ENCODE peak calls at places on chromosomes 3 and 15, in four cellular contexts. X is adrenal gland, R is IMR-90, O is lower lobe of right lung. D is an unnamed sample.

GRCh38 chr3:46847744-46848143 is 15.5 kb downstream of the MYL3 start:
- DNase-seq in X (no peak), R (no peak), O (no peak), D (no peak)

GRCh38 chr15:93619597-93619996 is 530.6 kb upstream of the RGMA start:
- DNase-seq in X (no peak), R (no peak), O (no peak), D (no peak)

GRCh38 chr3:60698117-60698516 is 553.1 kb downstream of the FHIT start:
- DNase-seq in X (no peak), R (no peak), O (no peak), D (no peak)

GRCh38 chr15:39312984-39313383 is 267.9 kb upstream of the THBS1 start:
- DNase-seq in X (peak; percentile 25), R (no peak), O (no peak), D (peak; percentile 78)

GRCh38 chr3:99012051-99012450 is 110.6 kb upstream of the DCBLD2 start:
- DNase-seq in X (peak; percentile 8), R (peak; percentile 13), O (no peak), D (no peak)

GRCh38 chr3:157335677-157336076 is 101.0 kb upstream of the PTX3 start:
- DNase-seq in X (no peak), R (peak; percentile 82), O (no peak), D (no peak)

GRCh38 chr3:24067483-24067882 is 122.4 kb downstream of the NR1D2 start:
- DNase-seq in X (no peak), R (no peak), O (no peak), D (no peak)

GRCh38 chr15:92882697-92883642 is 17.2 kb upstream of the CHD2 start:
- DNase-seq in X (peak; percentile 52), R (no peak), O (peak; percentile 58), D (peak; percentile 32)

GRCh38 chr3:33047842-33048834 is 48.8 kb downstream of the GLB1 start:
- DNase-seq in X (no peak), R (no peak), O (no peak), D (no peak)

GRCh38 chr15:52288051-52288942 is 7.3 kb downstream of the MYO5C start:
- DNase-seq in X (no peak), R (peak; percentile 46), O (peak; percentile 87), D (peak; percentile 90)

GRCh38 chr3:110618512-110619226 is 452.9 kb upstream of the NECTIN3 start:
- DNase-seq in X (no peak), R (no peak), O (no peak), D (no peak)

GRCh38 chr3:107810195-107811071 is 280.4 kb downstream of the CD47 start:
- DNase-seq in X (no peak), R (peak; percentile 9), O (no peak), D (no peak)

GRCh38 chr15:31262143-31262530 is 64.5 kb upstream of the KLF13 start:
- DNase-seq in X (peak; percentile 2), R (no peak), O (no peak), D (peak; percentile 17)

GRCh38 chr15:51155906-51156305 is 61.2 kb upstream of the TNFAIP8L3 start:
- DNase-seq in X (no peak), R (no peak), O (no peak), D (no peak)

GRCh38 chr15:70252056-70252935 is 154.6 kb upstream of the TLE3 start:
- DNase-seq in X (no peak), R (no peak), O (no peak), D (no peak)

GRCh38 chr3:184543848-184544512 is 17.6 kb upstream of the EPHB3 start:
- DNase-seq in X (peak; percentile 75), R (peak; percentile 69), O (peak; percentile 58), D (peak; percentile 88)

GRCh38 chr3:158058775-158059174 is 47.4 kb downstream of the SHOX2 start:
- DNase-seq in X (no peak), R (no peak), O (no peak), D (no peak)

GRCh38 chr15:43246261-43246764 is 20.4 kb downstream of the TGM5 start:
- DNase-seq in X (no peak), R (no peak), O (no peak), D (no peak)

GRCh38 chr15:76912430-76912829 is 7.3 kb upstream of the SCAPER start:
- DNase-seq in X (no peak), R (no peak), O (no peak), D (no peak)

GRCh38 chr3:46112984-46113383 is 85.7 kb upstream of the XCR1 start:
- DNase-seq in X (no peak), R (peak; percentile 27), O (no peak), D (no peak)

GRCh38 chr15:101308604-101309435 is 13.8 kb upstream of the SNRPA1 start:
- DNase-seq in X (peak; percentile 2), R (no peak), O (peak; percentile 36), D (no peak)

GRCh38 chr15:75145027-75145841 is 56.4 kb upstream of the C15orf39 start:
- DNase-seq in X (peak; percentile 32), R (no peak), O (no peak), D (no peak)

GRCh38 chr15:80351211-80351610 is 53.0 kb upstream of the ARNT2 start:
- DNase-seq in X (no peak), R (no peak), O (no peak), D (no peak)

GRCh38 chr3:196662711-196663571 is 23.4 kb downstream of the NRROS start:
- DNase-seq in X (no peak), R (peak; percentile 41), O (no peak), D (no peak)

GRCh38 chr3:58188173-58188564 is 22.6 kb downstream of the DNASE1L3 start:
- DNase-seq in X (no peak), R (no peak), O (no peak), D (no peak)

GRCh38 chr15:67999320-68000100 is 54.6 kb upstream of the PIAS1 start:
- DNase-seq in X (no peak), R (no peak), O (no peak), D (no peak)

GRCh38 chr15:25671132-25671531 is 192.0 kb downstream of the ATP10A start:
- DNase-seq in X (no peak), R (peak; percentile 50), O (no peak), D (no peak)

GRCh38 chr15:60397772-60398445 is at the start of gene ANXA2:
- DNase-seq in X (peak; percentile 91), R (peak; percentile 84), O (peak; percentile 92), D (peak; percentile 91)
- H3K4me1 ChIP-seq in X (peaks cover 46% of the 10 kb centered on the region), R (peaks cover 44% of the 10 kb centered on the region), O (peaks cover 39% of the 10 kb centered on the region), D (peaks cover 2% of the 10 kb centered on the region)

GRCh38 chr15:78175333-78175732 is 26.2 kb downstream of the IDH3A start:
- DNase-seq in X (no peak), R (no peak), O (no peak), D (peak; percentile 17)
- H3K4me1 ChIP-seq in X (peaks cover 18% of the 10 kb centered on the region), R (no peaks in the 10 kb centered on the region), O (no peaks in the 10 kb centered on the region), D (no peaks in the 10 kb centered on the region)

DNA sequence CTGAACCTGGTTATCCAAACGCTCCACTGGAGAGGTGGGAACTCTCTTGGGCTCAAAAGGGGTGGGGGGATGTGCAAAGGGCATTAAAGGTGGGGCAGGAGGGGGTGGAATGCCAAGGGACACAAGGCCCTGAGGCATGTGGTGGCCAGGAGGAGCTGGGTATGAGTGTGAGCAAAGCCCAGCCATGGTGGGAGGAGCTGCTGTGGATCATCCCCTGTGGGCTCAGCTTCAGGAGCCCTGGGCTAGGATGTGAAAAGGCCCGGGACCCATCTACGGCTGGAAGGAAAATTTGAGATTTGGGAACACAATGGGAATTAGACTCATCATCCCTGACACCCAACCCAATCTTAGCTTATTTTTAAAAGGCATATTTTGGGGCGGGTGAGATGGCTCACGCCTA is 33.3 kb downstream of the MGLL start:
- DNase-seq in X (no peak), R (no peak), O (no peak), D (no peak)
- H3K4me1 ChIP-seq in X (peaks cover 29% of the 10 kb centered on the region), R (peaks cover 44% of the 10 kb centered on the region), O (peaks cover 69% of the 10 kb centered on the region), D (peaks cover 12% of the 10 kb centered on the region)

GRCh38 chr3:4506559-4507009 is 13.4 kb downstream of the ITPR1 start:
- DNase-seq in X (no peak), R (no peak), O (no peak), D (no peak)

GRCh38 chr3:4507010-4507596 is 14.0 kb downstream of the ITPR1 start:
- DNase-seq in X (no peak), R (peak; percentile 5), O (no peak), D (no peak)

GRCh38 chr3:4509983-4510755 is 17.0 kb downstream of the ITPR1 start:
- DNase-seq in X (no peak), R (no peak), O (no peak), D (no peak)

GRCh38 chr3:4509043-4509442 is 15.9 kb downstream of the ITPR1 start:
- DNase-seq in X (no peak), R (no peak), O (no peak), D (no peak)

GRCh38 chr3:4508048-4508981 is 15.2 kb downstream of the ITPR1 start:
- DNase-seq in X (no peak), R (no peak), O (no peak), D (no peak)
- H3K4me1 ChIP-seq in X (peaks cover 38% of the 10 kb centered on the region), R (no peaks in the 10 kb centered on the region), O (peaks cover 15% of the 10 kb centered on the region), D (peaks cover 7% of the 10 kb centered on the region)

GRCh38 chr3:5021116-5021515 is 41.9 kb downstream of the BHLHE40 start:
- DNase-seq in X (no peak), R (no peak), O (no peak), D (no peak)

GRCh38 chr3:5022187-5022965 is 43.1 kb downstream of the BHLHE40 start:
- DNase-seq in X (no peak), R (peak; percentile 74), O (no peak), D (no peak)

GRCh38 chr3:5021571-5022092 is 42.4 kb downstream of the BHLHE40 start:
- DNase-seq in X (peak; percentile 56), R (peak; percentile 83), O (no peak), D (no peak)

GRCh38 chr3:5019411-5020261 is 40.4 kb downstream of the BHLHE40 start:
- DNase-seq in X (no peak), R (no peak), O (peak; percentile 66), D (peak; percentile 54)

DNA sequence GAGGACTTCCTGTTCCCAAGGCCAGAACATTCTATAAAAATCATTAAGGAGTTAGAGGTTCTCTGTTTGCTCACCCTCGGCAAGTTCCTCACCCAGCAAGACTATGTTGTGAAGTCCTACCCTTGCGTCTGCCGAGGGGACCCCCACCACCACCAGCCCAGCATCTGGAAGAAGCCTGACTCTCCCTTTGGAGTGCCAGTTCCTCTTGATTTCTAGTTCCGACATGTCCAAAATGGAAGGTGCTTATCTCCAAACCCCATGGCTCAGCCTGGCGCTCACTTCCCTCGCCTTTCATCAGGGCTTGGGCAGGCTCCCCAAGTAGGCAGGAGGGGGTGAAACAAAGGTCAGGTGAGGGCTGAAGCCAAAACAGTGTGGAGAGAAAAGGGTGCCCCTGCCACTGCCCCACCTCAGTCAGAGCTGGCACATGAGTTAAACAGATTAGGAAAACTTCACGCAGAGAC is 41.1 kb downstream of the BHLHE40 start:
- DNase-seq in X (no peak), R (no peak), O (no peak), D (no peak)
- H3K4me1 ChIP-seq in X (peaks cover 15% of the 10 kb centered on the region), R (peaks cover 15% of the 10 kb centered on the region), O (peaks cover 29% of the 10 kb centered on the region), D (peaks cover 11% of the 10 kb centered on the region)

DNA sequence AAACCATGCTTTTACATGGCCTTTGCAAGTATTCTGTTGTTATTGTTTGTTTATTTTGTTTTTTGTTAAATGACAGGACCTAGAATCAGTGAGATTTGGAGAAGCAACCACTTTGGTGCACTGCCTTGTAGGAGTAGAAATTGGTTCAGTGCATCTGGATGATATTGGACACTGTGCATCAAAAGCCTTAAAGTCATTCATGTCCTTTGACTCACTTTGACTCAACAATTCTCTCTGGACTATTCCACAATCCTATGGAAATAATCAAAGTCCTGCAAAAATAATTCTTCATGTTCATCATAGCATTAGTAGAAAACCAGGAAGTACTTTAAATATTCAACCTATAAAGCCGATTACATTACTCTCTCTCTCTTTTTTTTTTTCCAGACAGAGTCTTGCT is 224.8 kb downstream of the ABHD5 start:
- DNase-seq in X (no peak), R (no peak), O (no peak), D (no peak)
- H3K4me1 ChIP-seq in X (no peaks in the 10 kb centered on the region), R (no peaks in the 10 kb centered on the region), O (no peaks in the 10 kb centered on the region), D (no peaks in the 10 kb centered on the region)